ENCODE peak calls at places on chromosomes 4 and X, in ten cellular contexts. K, P, Z, H, Q, X, F, D, V and I are unnamed samples.

GRCh38 chr4:41541697-41542096 is 3.7 kb downstream of the LIMCH1 start:
- DNase-seq in F (no peak), Z (no peak), X (no peak), K (no peak), V (no peak), H (no peak), P (no peak), Q (no peak), D (no peak), I (no peak)

GRCh38 chrX:2283111-2283847 is 217.5 kb downstream of the DHRSX start:
- DNase-seq in V (no peak), Q (no peak), K (no peak), P (no peak), X (no peak), Z (no peak), D (no peak), F (no peak), H (no peak), I (no peak)

GRCh38 chr4:87521757-87522374 is 7.3 kb downstream of the SPARCL1 start:
- DNase-seq in V (peak), Z (no peak), X (no peak), D (no peak), K (no peak), F (no peak), Q (no peak), P (no peak), H (no peak), I (peak)

GRCh38 chr4:28313729-28314713 is 1453.4 kb downstream of the STIM2 start:
- DNase-seq in D (no peak), K (no peak), X (no peak), P (no peak), F (no peak), Z (no peak), V (no peak), Q (no peak), H (no peak), I (no peak)

GRCh38 chr4:1057403-1057745 is 45.9 kb downstream of the FGFRL1 start:
- DNase-seq in D (no peak), V (no peak), K (no peak), P (no peak), H (no peak), F (peak), Q (peak), X (no peak), Z (no peak), I (no peak)

GRCh38 chrX:54641530-54641929 is 111.5 kb downstream of the GNL3L start:
- DNase-seq in K (no peak), H (no peak), Z (no peak), V (no peak), X (no peak), D (no peak), F (no peak), Q (peak), P (no peak), I (no peak)

GRCh38 chrX:133495464-133496391 is 80.4 kb upstream of the GPC4 start:
- DNase-seq in K (peak), D (no peak), X (no peak), P (no peak), V (no peak), H (no peak), Q (no peak), F (no peak), Z (no peak), I (no peak)

GRCh38 chrX:136115124-136115908 is 32.0 kb upstream of the FHL1 start:
- DNase-seq in D (peak), H (no peak), F (no peak), V (no peak), K (no peak), P (no peak), X (no peak), Z (no peak), Q (no peak), I (no peak)

GRCh38 chrX:129833153-129834004 is 10.3 kb downstream of the ZDHHC9 start:
- DNase-seq in Z (no peak), K (no peak), F (no peak), Q (no peak), V (no peak), X (no peak), D (no peak), H (no peak), P (no peak), I (no peak)

GRCh38 chrX:135003876-135004623 is 13.3 kb downstream of the SMIM10 start:
- DNase-seq in F (peak), Q (peak), Z (peak), X (peak), P (peak), H (peak), K (peak), D (peak), V (peak), I (peak)

GRCh38 chr4:121096629-121097028 is 24.3 kb upstream of the NDNF start:
- DNase-seq in Z (peak), K (no peak), X (no peak), H (no peak), P (no peak), D (peak), V (no peak), Q (no peak), F (no peak), I (peak)

GRCh38 chr4:26067035-26067434 is 153.0 kb downstream of the SMIM20 start:
- DNase-seq in Z (no peak), H (no peak), Q (peak), V (no peak), X (no peak), D (no peak), F (no peak), P (no peak), K (no peak), I (no peak)

GRCh38 chr4:6573986-6574746 is 823 bp upstream of the MAN2B2 start:
- DNase-seq in X (no peak), F (no peak), K (no peak), P (no peak), Q (no peak), H (no peak), D (no peak), V (no peak), Z (no peak), I (no peak)

GRCh38 chr4:123790681-123791080 is 394.1 kb downstream of the SPRY1 start:
- DNase-seq in Z (no peak), H (no peak), X (no peak), F (no peak), P (no peak), V (no peak), Q (no peak), K (no peak), D (no peak), I (no peak)

GRCh38 chr4:38678078-38678477 is 14.1 kb downstream of the KLF3 start:
- DNase-seq in Z (no peak), X (no peak), K (no peak), H (no peak), D (no peak), P (no peak), V (no peak), Q (no peak), F (no peak), I (no peak)

GRCh38 chr4:3710451-3711182 is 55.6 kb upstream of the ADRA2C start:
- DNase-seq in H (peak), V (no peak), P (no peak), K (peak), X (no peak), F (peak), D (peak), Q (no peak), Z (no peak), I (no peak)

GRCh38 chrX:76127341-76127740 is 45.5 kb upstream of the PBDC1 start:
- DNase-seq in X (no peak), P (no peak), F (no peak), V (peak), D (no peak), Q (no peak), H (no peak), Z (peak), K (no peak), I (no peak)

GRCh38 chr4:41209187-41209586 is 5.2 kb downstream of the APBB2 start:
- DNase-seq in K (peak), P (no peak), D (no peak), X (no peak), Z (no peak), Q (no peak), F (no peak), H (no peak), V (no peak), I (no peak)

GRCh38 chrX:132532955-132533354 is 44.1 kb upstream of the MBNL3 start:
- DNase-seq in F (no peak), D (no peak), Z (no peak), V (no peak), X (no peak), K (no peak), H (no peak), Q (no peak), P (no peak), I (no peak)

GRCh38 chr4:2837904-2838496 is 5.6 kb upstream of the ADD1 start:
- DNase-seq in X (no peak), Q (no peak), V (peak), F (no peak), H (no peak), K (no peak), Z (peak), D (peak), P (peak), I (no peak)

GRCh38 chr4:106676173-106676921 is 307.8 kb upstream of the GIMD1 start:
- DNase-seq in X (no peak), D (no peak), P (no peak), H (no peak), F (no peak), V (no peak), Q (no peak), Z (no peak), K (no peak), I (no peak)

GRCh38 chrX:23802431-23802830 is 19.5 kb downstream of the SAT1 start:
- DNase-seq in Q (no peak), K (no peak), Z (peak), V (no peak), X (no peak), H (no peak), D (no peak), P (no peak), F (no peak), I (no peak)

GRCh38 chr4:38926917-38927316 is 59.3 kb downstream of the FAM114A1 start:
- DNase-seq in X (no peak), F (no peak), P (no peak), Q (no peak), H (no peak), Z (no peak), V (no peak), K (no peak), D (no peak), I (no peak)

GRCh38 chr4:83568057-83568456 is 32.1 kb downstream of the GPAT3 start:
- DNase-seq in P (no peak), F (no peak), Z (no peak), K (no peak), H (no peak), X (no peak), Q (no peak), V (no peak), D (no peak), I (no peak)

GRCh38 chr4:41120297-41121217 is 93.8 kb downstream of the APBB2 start:
- DNase-seq in Z (no peak), D (peak), X (no peak), F (no peak), V (no peak), H (no peak), K (peak), P (no peak), Q (no peak), I (peak)

GRCh38 chr4:104418313-104418712 is 76.4 kb downstream of the CXXC4 start:
- DNase-seq in D (no peak), X (no peak), F (no peak), H (no peak), K (no peak), V (no peak), P (no peak), Q (no peak), Z (no peak), I (peak)

GRCh38 chr4:172650758-172651495 is 517.7 kb upstream of the GALNT7 start:
- DNase-seq in K (no peak), Z (no peak), X (no peak), P (no peak), Q (no peak), H (no peak), F (no peak), V (no peak), D (no peak), I (peak)

GRCh38 chr4:20764353-20764752 is 64.1 kb downstream of the PACRGL start:
- DNase-seq in Q (no peak), H (no peak), K (no peak), F (no peak), D (no peak), X (no peak), P (no peak), V (no peak), Z (no peak), I (no peak)